ENCODE peak calls at places on chromosomes 1 and 21, in four cellular contexts. One of them, this sample, is unnamed.

GRCh38 chr1:78718566-78718965 is 68.9 kb downstream of the IFI44 start:
- DNase-seq in transverse colon: no peak
- DNase-seq in CD8-positive, alpha-beta memory T cell: no peak
- DNase-seq in vagina: no peak
- DNase-seq in this sample: no peak

GRCh38 chr1:22262583-22262982 is 119.7 kb upstream of the WNT4 start:
- DNase-seq in transverse colon: peak; percentile 72
- DNase-seq in CD8-positive, alpha-beta memory T cell: no peak
- DNase-seq in vagina: no peak
- DNase-seq in this sample: no peak

GRCh38 chr1:16248603-16249534 is 11.9 kb upstream of the CPLANE2 start:
- DNase-seq in transverse colon: peak; percentile 83
- DNase-seq in vagina: no peak
- DNase-seq in CD8-positive, alpha-beta memory T cell: no peak
- DNase-seq in this sample: no peak

GRCh38 chr1:245687636-245688535 is 533.1 kb downstream of the KIF26B start:
- DNase-seq in transverse colon: no peak
- DNase-seq in vagina: no peak
- DNase-seq in CD8-positive, alpha-beta memory T cell: no peak
- DNase-seq in this sample: no peak

GRCh38 chr1:4172659-4173599 is 272.9 kb upstream of the C1orf174 start:
- DNase-seq in transverse colon: no peak
- DNase-seq in CD8-positive, alpha-beta memory T cell: no peak
- DNase-seq in vagina: no peak
- DNase-seq in this sample: no peak

GRCh38 chr1:1927751-1928150 is 8.7 kb upstream of the TMEM52 start:
- DNase-seq in CD8-positive, alpha-beta memory T cell: no peak
- DNase-seq in vagina: no peak
- DNase-seq in transverse colon: peak; percentile 8
- DNase-seq in this sample: no peak

GRCh38 chr1:180358649-180359048 is 128.6 kb downstream of the LHX4 start:
- DNase-seq in vagina: no peak
- DNase-seq in CD8-positive, alpha-beta memory T cell: no peak
- DNase-seq in transverse colon: no peak
- DNase-seq in this sample: no peak

GRCh38 chr1:6416906-6417305 is 2.8 kb downstream of the HES2 start:
- DNase-seq in CD8-positive, alpha-beta memory T cell: no peak
- DNase-seq in transverse colon: no peak
- DNase-seq in vagina: no peak
- DNase-seq in this sample: no peak

GRCh38 chr1:234589854-234590620 is 19.9 kb downstream of the IRF2BP2 start:
- DNase-seq in CD8-positive, alpha-beta memory T cell: no peak
- DNase-seq in vagina: peak; percentile 55
- DNase-seq in transverse colon: no peak
- DNase-seq in this sample: no peak

GRCh38 chr1:162364498-162364897 is 12.2 kb downstream of the SPATA46 start:
- DNase-seq in transverse colon: no peak
- DNase-seq in vagina: no peak
- DNase-seq in CD8-positive, alpha-beta memory T cell: no peak
- DNase-seq in this sample: no peak

GRCh38 chr21:37564924-37565529 is 198.5 kb downstream of the DYRK1A start:
- DNase-seq in CD8-positive, alpha-beta memory T cell: no peak
- DNase-seq in transverse colon: no peak
- DNase-seq in vagina: no peak
- DNase-seq in this sample: no peak

GRCh38 chr1:19067187-19067911 is 110.9 kb upstream of the IFFO2 start:
- DNase-seq in vagina: no peak
- DNase-seq in CD8-positive, alpha-beta memory T cell: no peak
- DNase-seq in transverse colon: peak; percentile 29
- DNase-seq in this sample: no peak

GRCh38 chr1:240173836-240174235 is 82.2 kb downstream of the FMN2 start:
- DNase-seq in vagina: no peak
- DNase-seq in transverse colon: no peak
- DNase-seq in CD8-positive, alpha-beta memory T cell: no peak
- DNase-seq in this sample: no peak

GRCh38 chr1:72827285-72827684 is 544.9 kb upstream of the NEGR1 start:
- DNase-seq in CD8-positive, alpha-beta memory T cell: no peak
- DNase-seq in vagina: no peak
- DNase-seq in transverse colon: no peak
- DNase-seq in this sample: no peak

GRCh38 chr21:39006653-39007417 is 176.4 kb downstream of the PSMG1 start:
- DNase-seq in CD8-positive, alpha-beta memory T cell: no peak
- DNase-seq in transverse colon: peak; percentile 65
- DNase-seq in vagina: no peak
- DNase-seq in this sample: no peak

GRCh38 chr1:11929849-11930248 is 3.6 kb upstream of the KIAA2013 start:
- DNase-seq in vagina: no peak
- DNase-seq in transverse colon: peak; percentile 75
- DNase-seq in CD8-positive, alpha-beta memory T cell: no peak
- DNase-seq in this sample: no peak

GRCh38 chr1:165896277-165896676 is 68.9 kb downstream of the UCK2 start:
- DNase-seq in transverse colon: no peak
- DNase-seq in vagina: no peak
- DNase-seq in CD8-positive, alpha-beta memory T cell: no peak
- DNase-seq in this sample: no peak

GRCh38 chr1:214453109-214453722 is 98.2 kb downstream of the PTPN14 start:
- DNase-seq in CD8-positive, alpha-beta memory T cell: no peak
- DNase-seq in transverse colon: no peak
- DNase-seq in vagina: no peak
- DNase-seq in this sample: no peak

GRCh38 chr1:177227978-177228720 is 57.4 kb downstream of the BRINP2 start:
- DNase-seq in vagina: no peak
- DNase-seq in transverse colon: no peak
- DNase-seq in CD8-positive, alpha-beta memory T cell: no peak
- DNase-seq in this sample: no peak

GRCh38 chr1:231628207-231628876 is 1.8 kb downstream of the DISC1 start:
- DNase-seq in CD8-positive, alpha-beta memory T cell: no peak
- DNase-seq in vagina: no peak
- DNase-seq in transverse colon: no peak
- DNase-seq in this sample: no peak

GRCh38 chr21:31161157-31161556 is 122.9 kb upstream of the KRTAP19-8 start:
- DNase-seq in CD8-positive, alpha-beta memory T cell: no peak
- DNase-seq in transverse colon: no peak
- DNase-seq in vagina: no peak
- DNase-seq in this sample: no peak

GRCh38 chr1:179058343-179059184 is 23.3 kb upstream of the TOR3A start:
- DNase-seq in vagina: no peak
- DNase-seq in transverse colon: no peak
- DNase-seq in CD8-positive, alpha-beta memory T cell: no peak
- DNase-seq in this sample: no peak

GRCh38 chr21:25974937-25975336 is 195.6 kb downstream of the APP start:
- DNase-seq in CD8-positive, alpha-beta memory T cell: no peak
- DNase-seq in transverse colon: no peak
- DNase-seq in vagina: no peak
- DNase-seq in this sample: no peak

GRCh38 chr1:90579212-90579802 is 137.8 kb downstream of the BARHL2 start:
- DNase-seq in CD8-positive, alpha-beta memory T cell: peak; percentile 19
- DNase-seq in transverse colon: no peak
- DNase-seq in vagina: no peak
- DNase-seq in this sample: no peak

GRCh38 chr1:201501812-201502510 is 5.0 kb downstream of the CSRP1 start:
- DNase-seq in transverse colon: no peak
- DNase-seq in CD8-positive, alpha-beta memory T cell: no peak
- DNase-seq in vagina: no peak
- DNase-seq in this sample: no peak

GRCh38 chr1:175564723-175565122 is 178.7 kb downstream of the TNR start:
- DNase-seq in vagina: no peak
- DNase-seq in CD8-positive, alpha-beta memory T cell: no peak
- DNase-seq in transverse colon: no peak
- DNase-seq in this sample: no peak

GRCh38 chr1:83619497-83619896 is 379.4 kb downstream of the TTLL7 start:
- DNase-seq in CD8-positive, alpha-beta memory T cell: no peak
- DNase-seq in vagina: no peak
- DNase-seq in transverse colon: no peak
- DNase-seq in this sample: no peak

GRCh38 chr1:94541175-94542087 is at the start of gene F3:
- DNase-seq in vagina: no peak
- DNase-seq in CD8-positive, alpha-beta memory T cell: peak; percentile 17
- DNase-seq in transverse colon: peak; percentile 95
- DNase-seq in this sample: peak; percentile 6

GRCh38 chr1:21830792-21831453 is 18.9 kb downstream of the LDLRAD2 start:
- DNase-seq in CD8-positive, alpha-beta memory T cell: no peak
- DNase-seq in transverse colon: no peak
- DNase-seq in vagina: no peak
- DNase-seq in this sample: no peak

GRCh38 chr1:85601930-85602329 is 21.4 kb downstream of the CCN1 start:
- DNase-seq in transverse colon: no peak
- DNase-seq in CD8-positive, alpha-beta memory T cell: no peak
- DNase-seq in vagina: no peak
- DNase-seq in this sample: no peak

GRCh38 chr1:85604598-85604997 is 24.0 kb downstream of the CCN1 start:
- DNase-seq in vagina: no peak
- DNase-seq in CD8-positive, alpha-beta memory T cell: no peak
- DNase-seq in transverse colon: no peak
- DNase-seq in this sample: no peak

GRCh38 chr1:85605519-85606413 is 25.2 kb downstream of the CCN1 start:
- DNase-seq in transverse colon: no peak
- DNase-seq in vagina: no peak
- DNase-seq in CD8-positive, alpha-beta memory T cell: no peak
- DNase-seq in this sample: no peak

GRCh38 chr1:85602536-85602935 is 22.0 kb downstream of the CCN1 start:
- DNase-seq in CD8-positive, alpha-beta memory T cell: no peak
- DNase-seq in vagina: no peak
- DNase-seq in transverse colon: no peak
- DNase-seq in this sample: no peak

DNA sequence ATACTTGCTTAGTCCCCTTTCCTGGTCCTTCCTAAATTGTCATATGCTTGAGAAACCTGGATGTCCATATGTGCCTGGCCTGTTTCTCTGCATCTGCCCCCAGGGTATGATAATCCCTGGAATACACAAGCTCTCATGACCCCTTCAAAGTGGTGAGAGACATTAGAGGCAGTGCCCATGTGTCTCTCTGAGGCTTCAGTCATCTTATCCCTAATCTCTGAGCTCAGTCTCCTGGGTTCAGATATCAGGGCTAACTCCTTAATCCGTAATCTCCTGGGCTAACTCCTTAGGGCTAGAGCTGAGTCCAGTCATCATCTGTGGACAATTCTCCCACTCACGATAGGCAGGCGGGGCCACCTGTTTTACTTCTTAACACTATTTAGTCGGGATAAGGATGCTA is 22.5 kb downstream of the CCN1 start:
- DNase-seq in vagina: no peak
- DNase-seq in transverse colon: no peak
- DNase-seq in CD8-positive, alpha-beta memory T cell: no peak
- DNase-seq in this sample: no peak
- H3K4me1 ChIP-seq in vagina: no peaks in the 10 kb centered on the region
- H3K4me1 ChIP-seq in transverse colon: peaks cover 7% of the 10 kb centered on the region
- H3K4me1 ChIP-seq in CD8-positive, alpha-beta memory T cell: no peaks in the 10 kb centered on the region
- H3K4me1 ChIP-seq in this sample: no peaks in the 10 kb centered on the region

DNA sequence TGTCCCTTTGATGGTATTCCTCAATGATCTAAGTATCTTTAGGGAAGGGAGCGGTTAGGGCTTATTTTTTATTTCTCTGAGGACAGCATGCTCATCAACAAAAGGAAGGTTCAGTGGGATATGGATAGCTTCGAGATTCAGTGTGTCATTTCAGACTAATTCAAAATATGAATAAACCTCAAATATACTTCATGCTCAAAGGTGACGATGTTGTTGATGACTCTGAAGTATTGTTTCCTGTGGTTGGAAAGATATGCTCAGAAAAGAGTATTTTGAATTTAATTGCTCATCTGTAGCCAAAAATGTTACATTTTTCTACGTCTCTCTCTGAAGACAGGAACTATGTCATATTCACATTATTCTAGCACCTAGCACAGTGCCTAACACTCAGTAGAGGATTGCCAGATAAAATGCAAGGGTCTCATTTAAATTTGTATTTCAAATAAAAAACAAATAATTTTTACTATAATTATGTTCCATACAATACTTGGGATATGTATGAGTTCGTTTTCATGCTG is 1.8 kb upstream of the FCRL3 start:
- DNase-seq in CD8-positive, alpha-beta memory T cell: no peak
- DNase-seq in transverse colon: no peak
- DNase-seq in vagina: no peak
- DNase-seq in this sample: no peak
- H3K4me1 ChIP-seq in CD8-positive, alpha-beta memory T cell: peaks cover 15% of the 10 kb centered on the region
- H3K4me1 ChIP-seq in transverse colon: no peaks in the 10 kb centered on the region
- H3K4me1 ChIP-seq in vagina: no peaks in the 10 kb centered on the region
- H3K4me1 ChIP-seq in this sample: no peaks in the 10 kb centered on the region

GRCh38 chr1:64966158-64966963 is at the start of gene JAK1:
- DNase-seq in CD8-positive, alpha-beta memory T cell: peak; percentile 88
- DNase-seq in transverse colon: peak; percentile 91
- DNase-seq in vagina: no peak
- DNase-seq in this sample: peak; percentile 35
- H3K4me1 ChIP-seq in CD8-positive, alpha-beta memory T cell: peaks cover 48% of the 10 kb centered on the region
- H3K4me1 ChIP-seq in transverse colon: peaks cover 46% of the 10 kb centered on the region
- H3K4me1 ChIP-seq in vagina: peaks cover 39% of the 10 kb centered on the region
- H3K4me1 ChIP-seq in this sample: peaks cover 7% of the 10 kb centered on the region

GRCh38 chr21:14526816-14527689 is 19.1 kb downstream of the SAMSN1 start:
- DNase-seq in vagina: no peak
- DNase-seq in CD8-positive, alpha-beta memory T cell: no peak
- DNase-seq in transverse colon: no peak
- DNase-seq in this sample: no peak
- H3K4me1 ChIP-seq in vagina: peaks cover 11% of the 10 kb centered on the region
- H3K4me1 ChIP-seq in CD8-positive, alpha-beta memory T cell: peaks cover 32% of the 10 kb centered on the region
- H3K4me1 ChIP-seq in transverse colon: no peaks in the 10 kb centered on the region
- H3K4me1 ChIP-seq in this sample: no peaks in the 10 kb centered on the region

This sample was measured in esophagus squamous epithelium.